ENCODE peak calls at places on chromosome 1, in eight cellular contexts. K is CD8-positive, alpha-beta T cell; U is kidney; M is fibroblast of lung; D is mammary epithelial cell; F is mesenchymal stem cell; J is A549; X is Peyer's patch. E is an unnamed sample.
A peak's percentile ranks its signal among the peaks of the same experiment; 100 is the strongest.

GRCh38 chr1:28297826-28298225 is 31.0 kb upstream of the MED18 start:
- DNase-seq in K (no peak), U (no peak), M (no peak), D (no peak), F (no peak), J (no peak), X (no peak), E (no peak)

GRCh38 chr1:196372896-196373536 is 235.2 kb downstream of the KCNT2 start:
- DNase-seq in K (no peak), U (no peak), M (peak; percentile 16), D (peak; percentile 12), F (peak; percentile 54), J (peak; percentile 8), X (no peak), E (no peak)

GRCh38 chr1:1996207-1996651 is 7.4 kb downstream of the CFAP74 start:
- DNase-seq in K (no peak), U (no peak), M (no peak), D (no peak), F (peak; percentile 36), J (no peak), X (no peak), E (no peak)

GRCh38 chr1:3211996-3212395 is 143.0 kb downstream of the PRDM16 start:
- DNase-seq in K (no peak), U (no peak), M (no peak), D (no peak), F (no peak), J (no peak), X (no peak), E (no peak)

GRCh38 chr1:87765686-87766085 is 437.0 kb downstream of the LMO4 start:
- DNase-seq in K (no peak), U (no peak), M (no peak), D (no peak), F (peak; percentile 51), J (no peak), X (no peak), E (no peak)

GRCh38 chr1:156697481-156697880 is 7.9 kb downstream of the CRABP2 start:
- DNase-seq in K (no peak), U (no peak), M (no peak), D (no peak), F (no peak), J (no peak), X (no peak), E (no peak)

GRCh38 chr1:116906812-116907211 is 2.9 kb upstream of the PTGFRN start:
- DNase-seq in K (no peak), U (no peak), M (no peak), D (peak; percentile 93), F (no peak), J (no peak), X (no peak), E (no peak)

GRCh38 chr1:160047116-160047991 is 15.6 kb upstream of the PIGM start:
- DNase-seq in K (no peak), U (no peak), M (no peak), D (no peak), F (no peak), J (no peak), X (no peak), E (no peak)

GRCh38 chr1:184691719-184692324 is 62.8 kb downstream of the EDEM3 start:
- DNase-seq in K (no peak), U (no peak), M (peak; percentile 61), D (peak; percentile 41), F (peak; percentile 75), J (peak; percentile 14), X (no peak), E (no peak)

GRCh38 chr1:21362096-21362495 is 71.8 kb upstream of the ECE1 start:
- DNase-seq in K (no peak), U (no peak), M (no peak), D (no peak), F (no peak), J (no peak), X (no peak), E (no peak)

GRCh38 chr1:154773551-154773950 is 96.5 kb downstream of the KCNN3 start:
- DNase-seq in K (no peak), U (no peak), M (no peak), D (no peak), F (no peak), J (no peak), X (no peak), E (no peak)

GRCh38 chr1:244313346-244313745 is 138.4 kb downstream of the ADSS2 start:
- DNase-seq in K (no peak), U (no peak), M (no peak), D (no peak), F (no peak), J (no peak), X (no peak), E (no peak)

GRCh38 chr1:2314803-2315710 is 76.3 kb downstream of the MORN1 start:
- DNase-seq in K (peak; percentile 57), U (peak; percentile 90), M (peak; percentile 64), D (no peak), F (peak; percentile 72), J (peak; percentile 67), X (peak; percentile 80), E (peak; percentile 83)

GRCh38 chr1:88302843-88303486 is 381.1 kb upstream of the PKN2 start:
- DNase-seq in K (no peak), U (no peak), M (peak; percentile 42), D (no peak), F (peak; percentile 39), J (no peak), X (no peak), E (no peak)

GRCh38 chr1:14113841-14114567 is 414.0 kb downstream of the PRDM2 start:
- DNase-seq in K (no peak), U (no peak), M (peak; percentile 56), D (peak; percentile 52), F (no peak), J (no peak), X (peak; percentile 49), E (peak; percentile 68)

GRCh38 chr1:234214129-234214910 is 158.9 kb upstream of the COA6 start:
- DNase-seq in K (no peak), U (peak; percentile 77), M (peak; percentile 67), D (peak; percentile 58), F (no peak), J (no peak), X (no peak), E (peak; percentile 85)

GRCh38 chr1:18820791-18821641 is 38.4 kb downstream of the TAS1R2 start:
- DNase-seq in K (peak; percentile 39), U (peak; percentile 85), M (peak; percentile 47), D (peak; percentile 38), F (peak; percentile 49), J (peak; percentile 60), X (peak; percentile 73), E (peak; percentile 84)

GRCh38 chr1:18344755-18345154 is 136.0 kb upstream of the KLHDC7A start:
- DNase-seq in K (no peak), U (no peak), M (no peak), D (no peak), F (no peak), J (no peak), X (no peak), E (peak; percentile 36)

GRCh38 chr1:48710318-48710717 is 66.4 kb downstream of the BEND5 start:
- DNase-seq in K (no peak), U (no peak), M (no peak), D (no peak), F (no peak), J (no peak), X (no peak), E (no peak)

GRCh38 chr1:41905103-41905675 is 13.5 kb downstream of the HIVEP3 start:
- DNase-seq in K (no peak), U (no peak), M (no peak), D (no peak), F (no peak), J (no peak), X (no peak), E (no peak)

GRCh38 chr1:174726167-174726879 is 273.4 kb upstream of the CACYBP start:
- DNase-seq in K (no peak), U (no peak), M (peak; percentile 21), D (no peak), F (peak; percentile 35), J (peak; percentile 8), X (no peak), E (no peak)

GRCh38 chr1:29837306-29837646 is 601.0 kb downstream of the PTPRU start:
- DNase-seq in K (no peak), U (no peak), M (no peak), D (no peak), F (no peak), J (no peak), X (no peak), E (no peak)

GRCh38 chr1:1232224-1232800 is at the start of gene B3GALT6:
- DNase-seq in K (no peak), U (peak; percentile 82), M (peak; percentile 27), D (no peak), F (no peak), J (no peak), X (no peak), E (no peak)

DNA sequence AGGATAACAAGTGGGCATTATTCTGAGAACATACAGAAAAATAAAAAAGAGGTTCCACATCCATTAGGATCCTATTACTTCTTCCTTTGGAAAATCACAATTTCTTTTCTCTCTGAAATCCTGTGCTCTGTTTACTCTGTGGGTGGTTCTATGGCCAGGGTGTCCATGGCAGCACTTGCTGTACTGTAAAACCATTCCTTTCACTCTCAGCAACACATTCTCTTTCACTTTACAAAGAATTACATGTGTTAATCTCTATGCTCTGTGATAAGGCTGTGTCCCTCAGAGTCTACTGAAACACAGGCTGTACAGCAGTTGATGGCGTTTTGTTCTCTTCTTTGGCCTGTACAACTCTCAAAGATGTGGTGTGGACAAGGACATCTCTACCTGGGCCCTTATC is 524.1 kb downstream of the PTBP2 start:
- DNase-seq in K (no peak), U (no peak), M (peak; percentile 59), D (no peak), F (peak; percentile 6), J (no peak), X (no peak), E (no peak)
- H3K4me3 ChIP-seq in K (no peak overlapping the region), U (no peak overlapping the region), M (no peak overlapping the region), D (no peak overlapping the region), F (peak overlapping the region; percentile 20), J (no peak overlapping the region), X (no peak overlapping the region), E (no peak overlapping the region)

GRCh38 chr1:166079276-166079675 is 87.5 kb downstream of the FAM78B start:
- DNase-seq in K (no peak), U (no peak), M (no peak), D (no peak), F (no peak), J (no peak), X (no peak), E (no peak)
- H3K27ac ChIP-seq in K (no peak overlapping the region), U (no peak overlapping the region), M (no peak overlapping the region), D (no peak overlapping the region), F (no peak overlapping the region), J (no peak overlapping the region), X (no peak overlapping the region), E (no peak overlapping the region)

DNA sequence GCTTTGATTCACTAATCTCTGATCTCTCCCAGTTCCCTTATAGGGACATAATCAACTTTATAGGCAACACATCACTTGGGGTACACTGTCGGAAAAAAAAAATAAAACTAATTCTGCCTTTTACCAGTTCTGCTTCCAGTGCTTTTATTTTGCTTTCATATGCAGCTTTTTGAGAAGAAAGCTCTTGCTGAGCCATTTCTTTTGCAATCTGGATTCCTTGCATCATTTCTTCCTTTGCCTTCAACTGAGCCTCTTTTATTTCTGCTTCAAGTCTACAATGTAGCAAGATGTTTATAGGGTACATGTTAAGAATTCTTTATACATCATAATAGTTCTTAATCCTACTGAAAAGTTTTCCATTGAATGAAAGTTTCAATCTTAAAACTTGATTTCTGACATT is 30.6 kb downstream of the KIF14 start:
- DNase-seq in K (no peak), U (no peak), M (no peak), D (no peak), F (no peak), J (no peak), X (no peak), E (no peak)
- H3K9me3 ChIP-seq in K (no peaks in the 10 kb centered on the region), U (no peaks in the 10 kb centered on the region), M (no peaks in the 10 kb centered on the region), D (no peaks in the 10 kb centered on the region), F (no peaks in the 10 kb centered on the region), J (no peaks in the 10 kb centered on the region), X (no peaks in the 10 kb centered on the region), E (no peaks in the 10 kb centered on the region)

GRCh38 chr1:68294354-68295066 is 62.2 kb upstream of the WLS start:
- DNase-seq in K (no peak), U (no peak), M (no peak), D (no peak), F (no peak), J (no peak), X (no peak), E (no peak)
- H3K4me3 ChIP-seq in K (no peak overlapping the region), U (no peak overlapping the region), M (no peak overlapping the region), D (no peak overlapping the region), F (no peak overlapping the region), J (no peak overlapping the region), X (no peak overlapping the region), E (no peak overlapping the region)